ENCODE peak calls at places on chromosomes 1 and 21, in six cellular contexts. Z is suprapubic skin, B is transverse colon, M is esophagus muscularis mucosa, W is K562, G is sigmoid colon. Q is an unnamed sample.

GRCh38 chr1:83996621-83997020 is 2.3 kb downstream of the TTLL7 start:
- DNase-seq in Z (no peak), B (no peak), M (no peak), W (no peak), G (no peak), Q (no peak)

GRCh38 chr21:45431781-45432572 is 27.0 kb downstream of the COL18A1 start:
- DNase-seq in Z (no peak), B (no peak), M (no peak), W (no peak), G (no peak), Q (peak)

GRCh38 chr1:35959304-35959703 is 28.4 kb downstream of the AGO3 start:
- DNase-seq in Z (no peak), B (no peak), M (no peak), W (no peak), G (no peak), Q (no peak)

GRCh38 chr1:30187413-30188023 is 535.9 kb downstream of the MATN1 start:
- DNase-seq in Z (no peak), B (no peak), M (peak), W (no peak), G (no peak), Q (no peak)

GRCh38 chr1:184036517-184036949 is 995 bp downstream of the COLGALT2 start:
- DNase-seq in Z (peak), B (peak), M (no peak), W (peak), G (peak), Q (no peak)

GRCh38 chr1:18387307-18387706 is 93.4 kb upstream of the KLHDC7A start:
- DNase-seq in Z (no peak), B (no peak), M (no peak), W (no peak), G (no peak), Q (no peak)

GRCh38 chr1:103180660-103181059 is 72.3 kb upstream of the COL11A1 start:
- DNase-seq in Z (no peak), B (no peak), M (no peak), W (no peak), G (no peak), Q (no peak)

GRCh38 chr1:186492531-186493291 is 31.8 kb upstream of the PDC start:
- DNase-seq in Z (no peak), B (no peak), M (no peak), W (no peak), G (no peak), Q (no peak)

GRCh38 chr1:226384040-226384439 is 23.9 kb downstream of the PARP1 start:
- DNase-seq in Z (peak), B (no peak), M (no peak), W (no peak), G (peak), Q (no peak)

GRCh38 chr1:211517006-211517405 is 25.0 kb upstream of the RD3 start:
- DNase-seq in Z (no peak), B (peak), M (no peak), W (peak), G (no peak), Q (no peak)

GRCh38 chr1:159211331-159212136 is 6.9 kb downstream of the ACKR1 start:
- DNase-seq in Z (no peak), B (peak), M (no peak), W (peak), G (no peak), Q (no peak)

GRCh38 chr1:109895720-109896504 is 14.7 kb upstream of the CSF1 start:
- DNase-seq in Z (peak), B (no peak), M (no peak), W (peak), G (no peak), Q (peak)

GRCh38 chr21:42508371-42508770 is 5.3 kb upstream of the SLC37A1 start:
- DNase-seq in Z (no peak), B (no peak), M (no peak), W (no peak), G (no peak), Q (no peak)

GRCh38 chr1:203325418-203326091 is 20.2 kb downstream of the BTG2 start:
- DNase-seq in Z (peak), B (peak), M (no peak), W (no peak), G (peak), Q (peak)

GRCh38 chr1:219155140-219155539 is 18.5 kb upstream of the LYPLAL1 start:
- DNase-seq in Z (no peak), B (no peak), M (no peak), W (peak), G (no peak), Q (no peak)

GRCh38 chr21:16572032-16572431 is 842.2 kb downstream of the USP25 start:
- DNase-seq in Z (no peak), B (no peak), M (no peak), W (no peak), G (no peak), Q (no peak)

GRCh38 chr1:17662786-17663185 is 92.3 kb upstream of the ACTL8 start:
- DNase-seq in Z (no peak), B (no peak), M (no peak), W (no peak), G (no peak), Q (no peak)

GRCh38 chr1:3133671-3134070 is 64.7 kb downstream of the PRDM16 start:
- DNase-seq in Z (no peak), B (no peak), M (no peak), W (no peak), G (no peak), Q (peak)

GRCh38 chr1:94061513-94062443 is 59.2 kb downstream of the ABCA4 start:
- DNase-seq in Z (peak), B (peak), M (no peak), W (peak), G (peak), Q (peak)

GRCh38 chr1:242523282-242523967 is 1.1 kb downstream of the PLD5 start:
- DNase-seq in Z (no peak), B (no peak), M (no peak), W (no peak), G (no peak), Q (no peak)

GRCh38 chr1:31381394-31382287 is 8.8 kb upstream of the FABP3 start:
- DNase-seq in Z (no peak), B (peak), M (no peak), W (no peak), G (no peak), Q (no peak)

GRCh38 chr1:233723387-233723786 is 109.5 kb downstream of the KCNK1 start:
- DNase-seq in Z (no peak), B (no peak), M (peak), W (no peak), G (no peak), Q (no peak)

GRCh38 chr1:180953291-180953747 is 40.6 kb downstream of the KIAA1614 start:
- DNase-seq in Z (no peak), B (peak), M (no peak), W (no peak), G (peak), Q (peak)

GRCh38 chr1:25990702-25991395 is 7.0 kb downstream of the PAFAH2 start:
- DNase-seq in Z (no peak), B (no peak), M (no peak), W (no peak), G (no peak), Q (peak)

GRCh38 chr1:8077602-8078001 is 51.5 kb upstream of the ERRFI1 start:
- DNase-seq in Z (no peak), B (no peak), M (no peak), W (peak), G (no peak), Q (no peak)

GRCh38 chr21:26177187-26177586 is 6.6 kb upstream of the APP start:
- DNase-seq in Z (no peak), B (no peak), M (no peak), W (no peak), G (no peak), Q (no peak)

GRCh38 chr1:203349757-203350522 is 982 bp downstream of the FMOD start:
- DNase-seq in Z (no peak), B (no peak), M (no peak), W (no peak), G (no peak), Q (no peak)

GRCh38 chr1:10900691-10901090 is 104.2 kb upstream of the CASZ1 start:
- DNase-seq in Z (peak), B (no peak), M (no peak), W (no peak), G (no peak), Q (no peak)

GRCh38 chr1:32201011-32201855 is 838 bp downstream of the CCDC28B start:
- DNase-seq in Z (peak), B (peak), M (peak), W (peak), G (peak), Q (peak)

GRCh38 chr1:46087891-46088290 is 44.5 kb downstream of the PIK3R3 start:
- DNase-seq in Z (no peak), B (no peak), M (no peak), W (no peak), G (no peak), Q (no peak)

GRCh38 chr1:28833396-28833795 is 21.4 kb downstream of the OPRD1 start:
- DNase-seq in Z (no peak), B (no peak), M (no peak), W (no peak), G (no peak), Q (no peak)

GRCh38 chr21:41164981-41165650 is 2.8 kb upstream of the BACE2 start:
- DNase-seq in Z (peak), B (peak), M (no peak), W (no peak), G (no peak), Q (no peak)

GRCh38 chr1:50873458-50874187 is 86.4 kb downstream of the FAF1 start:
- DNase-seq in Z (no peak), B (peak), M (no peak), W (peak), G (no peak), Q (no peak)

GRCh38 chr21:46100426-46100825 is 2.5 kb downstream of the COL6A2 start:
- DNase-seq in Z (peak), B (peak), M (peak), W (no peak), G (peak), Q (no peak)

GRCh38 chr1:110119843-110120242 is 7.6 kb downstream of the UBL4B start:
- DNase-seq in Z (no peak), B (peak), M (no peak), W (no peak), G (peak), Q (peak)

GRCh38 chr1:222588135-222588534 is 1.6 kb downstream of the TAF1A start:
- DNase-seq in Z (no peak), B (no peak), M (no peak), W (no peak), G (no peak), Q (no peak)

GRCh38 chr1:219385786-219386427 is 212.2 kb downstream of the LYPLAL1 start:
- DNase-seq in Z (no peak), B (no peak), M (no peak), W (peak), G (no peak), Q (peak)

GRCh38 chr1:111904478-111905218 is 84.8 kb downstream of the KCND3 start:
- DNase-seq in Z (no peak), B (no peak), M (no peak), W (no peak), G (no peak), Q (peak)

GRCh38 chr1:15186073-15186845 is 32.7 kb downstream of the TMEM51 start:
- DNase-seq in Z (no peak), B (no peak), M (no peak), W (no peak), G (no peak), Q (no peak)

GRCh38 chr1:15188145-15188544 is 34.6 kb downstream of the TMEM51 start:
- DNase-seq in Z (no peak), B (no peak), M (no peak), W (no peak), G (no peak), Q (no peak)

GRCh38 chr1:15185617-15186016 is 32.1 kb downstream of the TMEM51 start:
- DNase-seq in Z (no peak), B (no peak), M (no peak), W (no peak), G (no peak), Q (no peak)

GRCh38 chr1:15187175-15187810 is 33.7 kb downstream of the TMEM51 start:
- DNase-seq in Z (no peak), B (peak), M (no peak), W (no peak), G (no peak), Q (no peak)

DNA sequence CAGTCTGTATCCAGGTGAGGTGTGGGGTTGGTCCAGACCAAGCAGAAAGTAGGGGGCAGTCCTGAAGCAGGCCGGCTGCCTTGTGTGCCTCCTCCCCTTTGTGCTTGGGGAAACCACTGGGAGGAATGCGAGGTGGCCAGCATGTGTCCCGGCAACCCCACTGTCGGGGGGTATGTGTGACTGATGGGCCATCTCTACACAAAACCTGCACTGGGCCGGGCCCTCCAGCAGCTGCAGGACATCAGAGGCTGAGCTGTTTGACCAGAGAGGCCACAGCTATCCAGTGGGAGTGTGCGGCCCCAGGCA is 33.3 kb downstream of the TMEM51 start:
- DNase-seq in Z (no peak), B (no peak), M (no peak), W (no peak), G (no peak), Q (no peak)
- TF ChIP-seq EP300 in Z (no peak), B (no peak), M (no peak), W (no peak), G (no peak), Q (no peak)

GRCh38 chr1:23793018-23793781 is 2.3 kb downstream of the LYPLA2 start:
- DNase-seq in Z (no peak), B (peak), M (no peak), W (peak), G (no peak), Q (peak)

GRCh38 chr1:23791434-23792047 is 596 bp downstream of the LYPLA2 start:
- DNase-seq in Z (no peak), B (peak), M (no peak), W (peak), G (peak), Q (no peak)

GRCh38 chr1:23792151-23792945 is 1.4 kb downstream of the LYPLA2 start:
- DNase-seq in Z (no peak), B (no peak), M (no peak), W (no peak), G (no peak), Q (no peak)

GRCh38 chr1:23788695-23789094 is 2.2 kb upstream of the LYPLA2 start:
- DNase-seq in Z (no peak), B (no peak), M (no peak), W (no peak), G (no peak), Q (no peak)

DNA sequence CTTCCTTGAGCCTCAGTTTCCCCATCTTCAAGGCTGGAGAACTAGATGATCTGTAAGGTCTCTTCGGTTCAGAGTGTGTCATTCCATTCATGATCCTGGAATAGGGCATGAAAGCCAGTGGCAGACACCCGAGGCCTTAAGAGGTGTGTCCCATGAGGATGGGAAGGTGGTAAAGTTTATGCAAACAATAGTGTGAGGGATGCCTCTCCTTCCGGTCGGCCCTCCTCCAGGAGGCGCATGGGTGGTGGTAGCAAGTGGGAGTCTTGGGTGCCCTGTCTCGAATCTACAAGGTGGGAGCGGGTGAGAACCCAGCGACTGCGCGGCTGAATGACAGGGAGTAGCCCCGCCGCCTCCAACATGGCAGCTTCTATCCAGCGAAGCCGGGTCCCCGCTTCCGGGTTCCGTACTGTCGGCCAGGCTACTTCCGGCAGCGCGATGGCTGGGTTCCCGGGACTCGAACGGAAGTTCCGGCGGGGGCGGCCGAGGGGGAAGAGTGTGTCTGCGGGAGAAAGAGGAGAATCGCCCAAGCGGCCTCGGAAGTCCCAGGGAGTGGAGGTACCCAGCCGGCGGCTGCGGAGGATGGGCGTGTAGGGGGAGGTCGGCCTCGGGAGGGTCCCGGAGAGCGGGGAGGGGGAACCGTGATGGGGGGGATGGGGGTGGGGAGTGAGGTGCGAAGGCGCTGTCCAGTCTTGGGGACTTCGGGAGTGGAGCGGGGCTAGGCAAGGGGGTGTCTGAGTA is at the start of gene LYPLA2:
- DNase-seq in Z (peak), B (peak), M (peak), W (peak), G (peak), Q (peak)
- TF ChIP-seq POLR2A in Z (no peak), B (peak), M (no peak), W (peak), G (no peak), Q (peak)

GRCh38 chr1:160707171-160708109 is 4.2 kb downstream of the CD48 start:
- DNase-seq in Z (no peak), B (no peak), M (no peak), W (no peak), G (no peak), Q (no peak)
- TF ChIP-seq POLR2AphosphoS5 in Z (no peak), B (no peak), M (no peak), W (no peak), G (no peak), Q (no peak)

GRCh38 chr1:27658951-27659496 is 13.0 kb downstream of the IFI6 start:
- DNase-seq in Z (no peak), B (peak), M (no peak), W (peak), G (peak), Q (no peak)

GRCh38 chr1:27656157-27656893 is 15.7 kb downstream of the IFI6 start:
- DNase-seq in Z (peak), B (peak), M (no peak), W (no peak), G (peak), Q (no peak)

GRCh38 chr1:27660300-27660837 is 11.6 kb downstream of the IFI6 start:
- DNase-seq in Z (no peak), B (no peak), M (no peak), W (no peak), G (no peak), Q (no peak)

GRCh38 chr1:27661412-27662075 is 10.4 kb downstream of the IFI6 start:
- DNase-seq in Z (no peak), B (no peak), M (no peak), W (no peak), G (no peak), Q (no peak)

DNA sequence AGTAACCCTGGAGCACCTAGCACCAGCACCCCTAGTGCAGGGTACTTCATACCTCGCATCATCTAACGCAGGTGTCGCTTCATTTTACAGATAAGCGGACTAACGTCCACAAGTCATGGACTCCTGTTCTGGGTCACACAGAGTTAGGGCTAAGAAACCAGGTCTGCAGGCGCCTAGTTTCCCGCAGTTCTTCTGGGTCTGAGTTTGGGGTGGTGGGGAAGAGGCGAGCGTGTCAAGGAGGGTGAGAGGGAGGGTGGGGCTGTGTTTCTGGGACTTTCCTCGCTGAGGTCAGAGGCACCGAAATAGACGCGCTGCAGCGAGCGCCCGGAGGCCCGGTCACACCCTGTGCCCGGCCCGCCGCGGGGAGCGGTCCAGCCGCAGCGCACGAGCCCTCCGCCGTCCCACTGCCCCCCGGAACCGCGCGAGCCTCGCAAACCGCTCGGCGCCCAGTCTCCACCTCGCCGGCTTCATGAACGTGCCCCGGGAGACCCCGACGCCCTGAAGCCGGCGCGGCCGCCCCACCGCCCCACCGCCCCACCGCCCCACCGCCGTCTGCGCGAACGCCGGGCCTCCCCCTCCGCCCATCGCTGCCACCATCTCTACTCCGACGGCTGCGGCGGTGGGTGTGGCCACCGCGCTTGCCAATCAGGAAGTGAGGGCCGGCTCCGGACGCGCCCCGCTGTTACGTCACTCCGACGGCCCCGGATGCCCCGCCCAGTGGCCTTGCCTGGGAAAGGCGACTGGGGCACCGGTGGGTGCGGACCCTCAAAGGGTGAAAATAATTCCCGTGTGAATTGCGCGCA is 12.3 kb downstream of the IFI6 start:
- DNase-seq in Z (peak), B (peak), M (peak), W (peak), G (peak), Q (peak)
- TF ChIP-seq EP300 in Z (no peak), B (no peak), M (no peak), W (no peak), G (no peak), Q (peak)

GRCh38 chr1:223873044-223873443 is 27.3 kb upstream of the TP53BP2 start:
- DNase-seq in Z (no peak), B (no peak), M (no peak), W (peak), G (no peak), Q (no peak)

GRCh38 chr1:223876643-223877042 is 30.9 kb upstream of the TP53BP2 start:
- DNase-seq in Z (no peak), B (no peak), M (no peak), W (no peak), G (no peak), Q (no peak)

GRCh38 chr1:223877804-223878203 is 32.1 kb upstream of the TP53BP2 start:
- DNase-seq in Z (no peak), B (no peak), M (no peak), W (no peak), G (no peak), Q (no peak)

GRCh38 chr1:223878598-223879325 is 33.0 kb upstream of the TP53BP2 start:
- DNase-seq in Z (no peak), B (no peak), M (no peak), W (no peak), G (no peak), Q (no peak)
- TF ChIP-seq POLR2A in Z (no peak), B (no peak), M (no peak), W (no peak), G (no peak), Q (no peak)

Q was measured in upper lobe of left lung.